ENCODE peak calls at places on chromosomes 5 and 9, in eight cellular contexts. C, R, O, X, J, L, P and A are unnamed samples.

GRCh38 chr9:92292338-92293074 is 991 bp downstream of the IARS1 start:
- DNase-seq in J (no peak), R (no peak), P (no peak), L (peak; percentile 7), O (peak; percentile 2), C (peak; percentile 50), X (peak; percentile 24), A (peak; percentile 2)

GRCh38 chr5:90645024-90645610 is 86.5 kb downstream of the ADGRV1 start:
- DNase-seq in L (no peak), R (no peak), J (no peak), P (no peak), C (peak; percentile 31), O (no peak), X (no peak), A (no peak)

GRCh38 chr5:140575309-140575708 is 10.7 kb downstream of the SLC35A4 start:
- DNase-seq in P (peak; percentile 52), C (no peak), L (no peak), R (no peak), O (peak; percentile 63), X (peak; percentile 62), J (no peak), A (no peak)

GRCh38 chr9:134962998-134963364 is 45.3 kb upstream of the FCN1 start:
- DNase-seq in R (no peak), X (no peak), P (no peak), L (no peak), C (no peak), O (no peak), J (no peak), A (no peak)

GRCh38 chr9:131885144-131885609 is 145.3 kb upstream of the RAPGEF1 start:
- DNase-seq in L (no peak), R (peak; percentile 62), P (peak; percentile 27), O (no peak), C (no peak), X (no peak), J (no peak), A (no peak)

GRCh38 chr5:30413540-30413939 is 779.9 kb upstream of the CDH6 start:
- DNase-seq in P (no peak), L (no peak), J (no peak), O (no peak), C (no peak), X (no peak), R (no peak), A (no peak)

GRCh38 chr5:79011219-79011836 is 26.2 kb upstream of the ARSB start:
- DNase-seq in L (no peak), C (no peak), R (no peak), P (no peak), J (no peak), X (peak; percentile 64), O (peak; percentile 44), A (no peak)

GRCh38 chr9:35688558-35689350 is 971 bp downstream of the TPM2 start:
- DNase-seq in R (no peak), P (no peak), O (peak; percentile 72), L (no peak), C (peak; percentile 35), X (peak; percentile 69), J (no peak), A (peak; percentile 76)

GRCh38 chr5:114417519-114417918 is 55.6 kb downstream of the KCNN2 start:
- DNase-seq in P (no peak), R (no peak), O (no peak), C (no peak), J (no peak), X (no peak), L (no peak), A (no peak)

GRCh38 chr5:146667633-146668032 is 151.6 kb upstream of the GPR151 start:
- DNase-seq in J (no peak), O (peak; percentile 2), L (no peak), R (peak; percentile 19), P (no peak), X (no peak), C (no peak), A (peak; percentile 4)

GRCh38 chr9:16794871-16795639 is 75.4 kb downstream of the BNC2 start:
- DNase-seq in R (no peak), X (peak; percentile 90), C (no peak), L (no peak), O (peak; percentile 93), J (no peak), P (peak; percentile 17), A (peak; percentile 67)

GRCh38 chr5:149682532-149683076 is 47.5 kb upstream of the PPARGC1B start:
- DNase-seq in R (no peak), L (no peak), P (no peak), J (no peak), O (no peak), C (no peak), X (no peak), A (no peak)